ENCODE peak calls at places on chromosomes 4 and X, in four cellular contexts. A is WTC11, Y is GM12878, X is K562. J is an unnamed sample.

GRCh38 chr4:98289375-98289774 is 28.2 kb downstream of the RAP1GDS1 start:
- DNase-seq in A (no peak), Y (peak; percentile 17), X (no peak), J (no peak)

GRCh38 chr4:83358410-83358809 is 23.8 kb upstream of the HPSE start:
- DNase-seq in A (no peak), Y (no peak), X (no peak), J (no peak)

GRCh38 chr4:73707269-73707875 is 33.0 kb upstream of the CXCL8 start:
- DNase-seq in A (no peak), Y (no peak), X (no peak), J (no peak)

GRCh38 chr4:180134116-180134866 is 2108.9 kb upstream of the TENM3 start:
- DNase-seq in A (no peak), Y (no peak), X (no peak), J (no peak)

GRCh38 chrX:45347877-45348675 is 147.4 kb upstream of the DIPK2B start:
- DNase-seq in A (no peak), Y (no peak), X (no peak), J (no peak)

GRCh38 chr4:94758141-94758699 is 465 bp downstream of the BMPR1B start:
- DNase-seq in A (peak; percentile 74), Y (no peak), X (no peak), J (peak; percentile 83)

GRCh38 chr4:182179105-182179504 is 64.1 kb upstream of the TENM3 start:
- DNase-seq in A (no peak), Y (no peak), X (no peak), J (peak; percentile 45)

GRCh38 chr4:140268441-140268840 is 105.0 kb upstream of the SCOC start:
- DNase-seq in A (no peak), Y (no peak), X (no peak), J (no peak)

GRCh38 chr4:38078590-38079381 is 118.6 kb downstream of the PTTG2 start:
- DNase-seq in A (no peak), Y (no peak), X (no peak), J (no peak)

GRCh38 chr4:19025031-19025430 is 1003.5 kb upstream of the LCORL start:
- DNase-seq in A (no peak), Y (no peak), X (no peak), J (no peak)

GRCh38 chr4:37517326-37517725 is 168.8 kb downstream of the RELL1 start:
- DNase-seq in A (no peak), Y (no peak), X (no peak), J (no peak)

GRCh38 chr4:53764761-53765490 is 173.6 kb upstream of the LNX1 start:
- DNase-seq in A (no peak), Y (no peak), X (no peak), J (no peak)

GRCh38 chr4:105060628-105061027 is 86.0 kb upstream of the TET2 start:
- DNase-seq in A (no peak), Y (peak; percentile 98), X (no peak), J (no peak)

GRCh38 chr4:155604718-155605601 is 61.7 kb upstream of the GUCY1A1 start:
- DNase-seq in A (no peak), Y (no peak), X (no peak), J (no peak)

GRCh38 chr4:70027011-70027410 is 1.2 kb upstream of the HTN3 start:
- DNase-seq in A (no peak), Y (no peak), X (no peak), J (no peak)

GRCh38 chr4:70023218-70023617 is 5.0 kb upstream of the HTN3 start:
- DNase-seq in A (no peak), Y (no peak), X (no peak), J (no peak)
- TF ChIP-seq USF1 in A (no peak), Y (no peak), X (no peak), J (no peak)

GRCh38 chrX:149527705-149528104 is 13.1 kb upstream of the EOLA1 start:
- DNase-seq in A (no peak), Y (no peak), X (peak; percentile 29), J (peak; percentile 27)
- TF ChIP-seq CTCF in A (peak; percentile 18), Y (peak; percentile 53), X (peak; percentile 63), J (peak; percentile 61)

DNA sequence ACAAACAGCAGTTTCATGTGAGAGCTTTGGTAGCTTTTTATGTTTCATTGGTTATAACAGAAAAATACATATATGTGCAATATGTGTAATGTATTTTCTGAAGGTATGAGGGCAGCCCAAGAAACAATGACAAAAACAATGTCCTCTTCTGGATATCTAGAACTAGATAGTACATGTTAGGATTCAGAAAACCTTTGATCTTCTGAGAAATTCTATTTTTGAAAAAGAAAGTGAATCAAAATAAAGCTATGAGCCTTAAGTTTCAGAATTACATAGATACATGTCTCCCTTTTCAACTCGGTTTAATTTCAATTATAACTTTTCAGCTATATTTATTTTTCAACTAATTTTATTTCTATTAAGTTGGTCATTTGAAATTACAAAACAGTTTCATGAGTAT is 131.9 kb downstream of the REELD1 start:
- DNase-seq in A (no peak), Y (no peak), X (no peak), J (no peak)
- TF ChIP-seq USF1 in A (no peak), Y (no peak), X (no peak), J (no peak)

GRCh38 chr4:92304636-92305035 is 870 bp downstream of the GRID2 start:
- DNase-seq in A (peak; percentile 24), Y (no peak), X (no peak), J (peak; percentile 36)

GRCh38 chr4:92304073-92304472 is 307 bp downstream of the GRID2 start:
- DNase-seq in A (peak; percentile 18), Y (no peak), X (no peak), J (peak; percentile 42)

GRCh38 chr4:92303621-92304027 is at the start of gene GRID2:
- DNase-seq in A (peak; percentile 83), Y (no peak), X (no peak), J (peak; percentile 73)

GRCh38 chr4:92299152-92299551 is 4.6 kb upstream of the GRID2 start:
- DNase-seq in A (no peak), Y (no peak), X (no peak), J (peak; percentile 14)
- TF ChIP-seq CTCF in A (no peak), Y (no peak), X (no peak), J (peak; percentile 57)

DNA sequence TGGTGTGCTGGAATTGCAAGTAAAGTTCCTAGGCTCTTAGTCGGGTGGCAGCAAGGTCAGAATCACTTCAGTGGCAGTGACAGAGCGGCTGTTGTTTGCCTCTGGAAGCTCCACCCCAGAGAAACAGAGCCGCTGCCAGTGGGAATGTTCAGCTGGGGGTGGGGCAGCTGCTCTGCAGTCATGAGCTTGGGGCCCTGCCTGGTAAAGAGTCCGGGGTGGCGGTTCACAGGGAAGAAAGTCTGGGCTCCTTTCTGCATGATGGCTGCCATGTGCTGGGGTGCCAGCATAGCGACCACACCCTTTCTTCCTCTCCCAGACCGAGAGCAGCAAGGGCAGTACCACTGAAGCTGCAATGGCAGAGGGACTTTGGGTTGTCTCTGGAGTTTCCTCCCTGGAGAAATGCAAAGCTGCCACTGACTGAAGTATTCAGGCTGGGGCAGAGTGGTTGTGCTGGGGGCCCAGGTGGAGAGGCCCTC is 108.8 kb upstream of the CENPE start:
- DNase-seq in A (no peak), Y (no peak), X (no peak), J (peak; percentile 15)
- TF ChIP-seq USF1 in A (no peak), Y (no peak), X (no peak), J (no peak)

J was measured in SK-N-SH.